ENCODE peak calls at places on chromosomes 12 and 14, in four cellular contexts. X, R, Q and N are unnamed samples.

GRCh38 chr14:21825147-21825743 is 151.6 kb upstream of the OR4E1 start:
- DNase-seq in X (peak), R (no peak), Q (no peak), N (peak)

GRCh38 chr12:53481957-53482586 is 17.2 kb downstream of the MAP3K12 start:
- DNase-seq in Q (no peak), R (peak), X (no peak), N (peak)

GRCh38 chr14:68688872-68689371 is 103.9 kb downstream of the ZFP36L1 start:
- DNase-seq in Q (no peak), X (no peak), R (no peak), N (peak)

GRCh38 chr14:105162374-105162979 is 6.1 kb downstream of the JAG2 start:
- DNase-seq in R (no peak), Q (no peak), X (no peak), N (no peak)

GRCh38 chr14:56514663-56515371 is 64.8 kb upstream of the TMEM260 start:
- DNase-seq in X (peak), Q (peak), R (no peak), N (peak)

GRCh38 chr12:115440438-115440837 is 756.5 kb upstream of the TBX3 start:
- DNase-seq in Q (peak), X (no peak), R (no peak), N (no peak)

GRCh38 chr14:104795781-104796681 is 483 bp upstream of the AKT1 start:
- DNase-seq in R (no peak), X (peak), Q (no peak), N (peak)

GRCh38 chr12:114848661-114849060 is 164.7 kb upstream of the TBX3 start:
- DNase-seq in Q (peak), R (no peak), X (no peak), N (no peak)

GRCh38 chr12:29572938-29573337 is 75.5 kb upstream of the OVCH1 start:
- DNase-seq in X (no peak), R (no peak), Q (peak), N (no peak)

GRCh38 chr12:131159660-131160059 is 206.0 kb downstream of the ADGRD1 start:
- DNase-seq in R (no peak), Q (no peak), X (no peak), N (peak)

GRCh38 chr12:104137175-104137901 is 672 bp downstream of the NFYB start:
- DNase-seq in R (peak), X (peak), Q (peak), N (peak)

GRCh38 chr12:122227341-122227740 is 1.5 kb upstream of the DIABLO start:
- DNase-seq in Q (no peak), R (no peak), X (peak), N (no peak)

GRCh38 chr14:105855246-105855892 is 329.0 kb downstream of the TMEM121 start:
- DNase-seq in R (no peak), Q (no peak), X (no peak), N (no peak)

GRCh38 chr12:22759769-22760674 is 135.1 kb downstream of the ETNK1 start:
- DNase-seq in R (no peak), Q (no peak), X (no peak), N (no peak)

GRCh38 chr12:127306604-127307215 is 960.3 kb upstream of the TMEM132C start:
- DNase-seq in Q (peak), X (no peak), R (no peak), N (no peak)

GRCh38 chr14:106268013-106268727 is 741.8 kb downstream of the TMEM121 start:
- DNase-seq in X (peak), Q (no peak), R (no peak), N (peak)

GRCh38 chr14:89165189-89165809 is 251.7 kb downstream of the FOXN3 start:
- DNase-seq in X (no peak), Q (no peak), R (peak), N (no peak)

GRCh38 chr12:120196363-120196762 is 1.8 kb upstream of the GCN1 start:
- DNase-seq in X (no peak), R (peak), Q (no peak), N (no peak)